ENCODE peak calls at places on chromosomes 13 and 19, in five cellular contexts. One of them, this sample, is unnamed.

GRCh38 chr19:29454109-29454508 is 71.7 kb upstream of the VSTM2B start:
- DNase-seq in body of pancreas: no peak
- DNase-seq in WTC11: no peak
- DNase-seq in left lung: no peak
- DNase-seq in thoracic aorta: no peak
- DNase-seq in this sample: no peak

GRCh38 chr13:99984463-99985242 is 3.1 kb downstream of the ZIC2 start:
- DNase-seq in body of pancreas: no peak
- DNase-seq in WTC11: peak
- DNase-seq in left lung: no peak
- DNase-seq in thoracic aorta: no peak
- DNase-seq in this sample: no peak

GRCh38 chr19:51333836-51334460 is 8.0 kb downstream of the VSIG10L start:
- DNase-seq in body of pancreas: no peak
- DNase-seq in WTC11: no peak
- DNase-seq in left lung: no peak
- DNase-seq in thoracic aorta: no peak
- DNase-seq in this sample: no peak

GRCh38 chr13:100098445-100099116 is 9.7 kb downstream of the PCCA start:
- DNase-seq in body of pancreas: no peak
- DNase-seq in WTC11: no peak
- DNase-seq in left lung: no peak
- DNase-seq in thoracic aorta: no peak
- DNase-seq in this sample: no peak

GRCh38 chr19:46609511-46610412 is 8.6 kb downstream of the CALM3 start:
- DNase-seq in body of pancreas: peak
- DNase-seq in WTC11: peak
- DNase-seq in left lung: peak
- DNase-seq in thoracic aorta: no peak
- DNase-seq in this sample: no peak

GRCh38 chr19:38837656-38838121 is 6.1 kb upstream of the ECH1 start:
- DNase-seq in body of pancreas: no peak
- DNase-seq in WTC11: no peak
- DNase-seq in left lung: no peak
- DNase-seq in thoracic aorta: no peak
- DNase-seq in this sample: no peak

GRCh38 chr13:25771641-25772478 is 280.0 kb downstream of the SHISA2 start:
- DNase-seq in body of pancreas: no peak
- DNase-seq in WTC11: no peak
- DNase-seq in left lung: no peak
- DNase-seq in thoracic aorta: no peak
- DNase-seq in this sample: no peak

GRCh38 chr13:49395416-49396277 is 48.2 kb downstream of the CAB39L start:
- DNase-seq in body of pancreas: no peak
- DNase-seq in WTC11: no peak
- DNase-seq in left lung: no peak
- DNase-seq in thoracic aorta: peak
- DNase-seq in this sample: no peak

GRCh38 chr19:36638862-36639510 is 27.7 kb downstream of the ZNF461 start:
- DNase-seq in body of pancreas: no peak
- DNase-seq in WTC11: no peak
- DNase-seq in left lung: no peak
- DNase-seq in thoracic aorta: no peak
- DNase-seq in this sample: no peak

GRCh38 chr13:51523082-51523518 is 61.2 kb upstream of the WDFY2 start:
- DNase-seq in body of pancreas: no peak
- DNase-seq in WTC11: no peak
- DNase-seq in left lung: peak
- DNase-seq in thoracic aorta: no peak
- DNase-seq in this sample: no peak

GRCh38 chr13:50729177-50729576 is 114.3 kb downstream of the DLEU7 start:
- DNase-seq in body of pancreas: no peak
- DNase-seq in WTC11: no peak
- DNase-seq in left lung: no peak
- DNase-seq in thoracic aorta: no peak
- DNase-seq in this sample: no peak

GRCh38 chr13:24684600-24684998 is 4.4 kb downstream of the ATP12A start:
- DNase-seq in body of pancreas: no peak
- DNase-seq in WTC11: no peak
- DNase-seq in left lung: no peak
- DNase-seq in thoracic aorta: no peak
- DNase-seq in this sample: no peak

GRCh38 chr19:7874080-7874856 is at the start of gene PRR36:
- DNase-seq in body of pancreas: peak
- DNase-seq in WTC11: peak
- DNase-seq in left lung: no peak
- DNase-seq in thoracic aorta: no peak
- DNase-seq in this sample: no peak

GRCh38 chr13:42333613-42334328 is 61.8 kb downstream of the AKAP11 start:
- DNase-seq in body of pancreas: no peak
- DNase-seq in WTC11: no peak
- DNase-seq in left lung: no peak
- DNase-seq in thoracic aorta: no peak
- DNase-seq in this sample: no peak

GRCh38 chr19:39444598-39445257 is 654 bp upstream of the SUPT5H start:
- DNase-seq in body of pancreas: no peak
- DNase-seq in WTC11: no peak
- DNase-seq in left lung: no peak
- DNase-seq in thoracic aorta: no peak
- DNase-seq in this sample: no peak

GRCh38 chr13:73844986-73845385 is 289.2 kb downstream of the KLF12 start:
- DNase-seq in body of pancreas: no peak
- DNase-seq in WTC11: no peak
- DNase-seq in left lung: no peak
- DNase-seq in thoracic aorta: no peak
- DNase-seq in this sample: no peak

GRCh38 chr19:7534531-7534980 is 961 bp upstream of the PNPLA6 start:
- DNase-seq in body of pancreas: peak
- DNase-seq in WTC11: peak
- DNase-seq in left lung: peak
- DNase-seq in thoracic aorta: peak
- DNase-seq in this sample: peak

GRCh38 chr13:60402022-60402421 is 5.0 kb downstream of the TDRD3 start:
- DNase-seq in body of pancreas: no peak
- DNase-seq in WTC11: no peak
- DNase-seq in left lung: no peak
- DNase-seq in thoracic aorta: no peak
- DNase-seq in this sample: no peak

GRCh38 chr19:15464394-15465385 is at the start of gene RASAL3:
- DNase-seq in body of pancreas: no peak
- DNase-seq in WTC11: no peak
- DNase-seq in left lung: peak
- DNase-seq in thoracic aorta: no peak
- DNase-seq in this sample: no peak

GRCh38 chr19:12828494-12828893 is 5.9 kb downstream of the RTBDN start:
- DNase-seq in body of pancreas: no peak
- DNase-seq in WTC11: peak
- DNase-seq in left lung: no peak
- DNase-seq in thoracic aorta: no peak
- DNase-seq in this sample: no peak

GRCh38 chr13:63024458-63024857 is 1608.8 kb upstream of the PCDH20 start:
- DNase-seq in body of pancreas: no peak
- DNase-seq in WTC11: no peak
- DNase-seq in left lung: no peak
- DNase-seq in thoracic aorta: no peak
- DNase-seq in this sample: no peak

GRCh38 chr19:8641908-8642547 is 11.6 kb downstream of the NFILZ start:
- DNase-seq in body of pancreas: no peak
- DNase-seq in WTC11: no peak
- DNase-seq in left lung: no peak
- DNase-seq in thoracic aorta: no peak
- DNase-seq in this sample: no peak

GRCh38 chr19:19597809-19598306 is 20.6 kb downstream of the PBX4 start:
- DNase-seq in body of pancreas: no peak
- DNase-seq in WTC11: no peak
- DNase-seq in left lung: no peak
- DNase-seq in thoracic aorta: no peak
- DNase-seq in this sample: no peak

GRCh38 chr13:109494955-109495354 is 291.4 kb downstream of the IRS2 start:
- DNase-seq in body of pancreas: no peak
- DNase-seq in WTC11: no peak
- DNase-seq in left lung: no peak
- DNase-seq in thoracic aorta: no peak
- DNase-seq in this sample: no peak

GRCh38 chr13:46571189-46571901 is 18.4 kb downstream of the LRCH1 start:
- DNase-seq in body of pancreas: no peak
- DNase-seq in WTC11: no peak
- DNase-seq in left lung: no peak
- DNase-seq in thoracic aorta: no peak
- DNase-seq in this sample: no peak

GRCh38 chr19:18745012-18745735 is 45.9 kb downstream of the COMP start:
- DNase-seq in body of pancreas: no peak
- DNase-seq in WTC11: no peak
- DNase-seq in left lung: no peak
- DNase-seq in thoracic aorta: no peak
- DNase-seq in this sample: no peak

GRCh38 chr19:33569822-33570221 is 48.2 kb upstream of the PEPD start:
- DNase-seq in body of pancreas: no peak
- DNase-seq in WTC11: no peak
- DNase-seq in left lung: no peak
- DNase-seq in thoracic aorta: no peak
- DNase-seq in this sample: no peak

GRCh38 chr19:10107254-10107653 is 1.1 kb downstream of the PPAN start:
- DNase-seq in body of pancreas: no peak
- DNase-seq in WTC11: no peak
- DNase-seq in left lung: no peak
- DNase-seq in thoracic aorta: no peak
- DNase-seq in this sample: no peak

GRCh38 chr19:46446021-46446420 is 17.3 kb upstream of the PNMA8C start:
- DNase-seq in body of pancreas: no peak
- DNase-seq in WTC11: no peak
- DNase-seq in left lung: no peak
- DNase-seq in thoracic aorta: no peak
- DNase-seq in this sample: no peak

GRCh38 chr19:10748924-10749434 is 31.1 kb downstream of the DNM2 start:
- DNase-seq in body of pancreas: peak
- DNase-seq in WTC11: no peak
- DNase-seq in left lung: peak
- DNase-seq in thoracic aorta: no peak
- DNase-seq in this sample: no peak

GRCh38 chr19:48501961-48502719 is 9.5 kb downstream of the LMTK3 start:
- DNase-seq in body of pancreas: peak
- DNase-seq in WTC11: peak
- DNase-seq in left lung: peak
- DNase-seq in thoracic aorta: no peak
- DNase-seq in this sample: peak

GRCh38 chr19:2610637-2611482 is 91.6 kb downstream of the GNG7 start:
- DNase-seq in body of pancreas: peak
- DNase-seq in WTC11: peak
- DNase-seq in left lung: peak
- DNase-seq in thoracic aorta: peak
- DNase-seq in this sample: peak

GRCh38 chr19:28553005-28553404 is 659.9 kb downstream of the UQCRFS1 start:
- DNase-seq in body of pancreas: no peak
- DNase-seq in WTC11: no peak
- DNase-seq in left lung: no peak
- DNase-seq in thoracic aorta: no peak
- DNase-seq in this sample: no peak

GRCh38 chr19:17079710-17080440 is 4.3 kb downstream of the MYO9B start:
- DNase-seq in body of pancreas: no peak
- DNase-seq in WTC11: no peak
- DNase-seq in left lung: no peak
- DNase-seq in thoracic aorta: peak
- DNase-seq in this sample: peak

GRCh38 chr13:112102243-112102642 is 35.3 kb downstream of the SOX1 start:
- DNase-seq in body of pancreas: no peak
- DNase-seq in WTC11: no peak
- DNase-seq in left lung: no peak
- DNase-seq in thoracic aorta: no peak
- DNase-seq in this sample: no peak

This sample was measured in coronary artery.